ENCODE peak calls at places on chromosomes 4 and X, in ten cellular contexts. O is A549, Y is NCI-H1092, N is GM04503, L is iPS DF 6.9, A is AG08395, C is ACHN, P is T-cell, K is NAMALWA, Z is bronchial epithelial cell. X is an unnamed sample.

GRCh38 chr4:69934150-69934549 is 3.3 kb downstream of the CSN1S1 start:
- DNase-seq in O (no peak), Y (no peak), N (no peak), L (no peak), A (no peak), C (no peak), P (no peak), K (no peak), Z (no peak), X (no peak)

GRCh38 chrX:20265221-20265725 is 1.4 kb downstream of the RPS6KA3 start:
- DNase-seq in O (peak; percentile 71), Y (no peak), N (no peak), L (no peak), A (peak; percentile 47), C (peak; percentile 55), P (peak; percentile 56), K (peak; percentile 75), Z (peak; percentile 80), X (peak; percentile 79)

GRCh38 chr4:5932021-5932553 is 39.2 kb upstream of the CRMP1 start:
- DNase-seq in O (no peak), Y (peak; percentile 84), N (no peak), L (no peak), A (no peak), C (no peak), P (no peak), K (no peak), Z (no peak), X (no peak)

GRCh38 chr4:174316954-174317353 is 33.2 kb downstream of the CEP44 start:
- DNase-seq in O (no peak), Y (no peak), N (no peak), L (no peak), A (no peak), C (no peak), P (no peak), K (no peak), Z (peak; percentile 61), X (no peak)

GRCh38 chr4:89640620-89641366 is 196.2 kb downstream of the SNCA start:
- DNase-seq in O (peak; percentile 63), Y (no peak), N (no peak), L (peak; percentile 74), A (peak; percentile 52), C (peak; percentile 81), P (no peak), K (peak; percentile 33), Z (peak; percentile 31), X (peak; percentile 19)

GRCh38 chr4:162837241-162837640 is 329.4 kb downstream of the NAF1 start:
- DNase-seq in O (no peak), Y (no peak), N (no peak), L (no peak), A (no peak), C (no peak), P (no peak), K (no peak), Z (no peak), X (no peak)

GRCh38 chr4:173246719-173247118 is 78.1 kb downstream of the GALNT7 start:
- DNase-seq in O (no peak), Y (no peak), N (no peak), L (no peak), A (no peak), C (no peak), P (no peak), K (peak; percentile 81), Z (no peak), X (no peak)

GRCh38 chrX:18997916-18998315 is 14.0 kb upstream of the PHKA2 start:
- DNase-seq in O (peak; percentile 45), Y (no peak), N (no peak), L (no peak), A (no peak), C (peak; percentile 22), P (no peak), K (no peak), Z (no peak), X (no peak)

GRCh38 chrX:3567681-3568080 is 145.8 kb downstream of the PRKX start:
- DNase-seq in O (no peak), Y (no peak), N (no peak), L (no peak), A (no peak), C (no peak), P (no peak), K (no peak), Z (peak; percentile 27), X (no peak)

GRCh38 chr4:188220006-188220405 is 80.8 kb downstream of the TRIML1 start:
- DNase-seq in O (no peak), Y (no peak), N (no peak), L (no peak), A (no peak), C (no peak), P (no peak), K (no peak), Z (no peak), X (no peak)

GRCh38 chr4:106585920-106586349 is 217.4 kb upstream of the GIMD1 start:
- DNase-seq in O (no peak), Y (no peak), N (no peak), L (no peak), A (no peak), C (no peak), P (no peak), K (no peak), Z (peak; percentile 79), X (no peak)

GRCh38 chr4:151967074-151967473 is 206.3 kb upstream of the GATB start:
- DNase-seq in O (no peak), Y (no peak), N (no peak), L (no peak), A (no peak), C (no peak), P (no peak), K (no peak), Z (no peak), X (no peak)